ENCODE peak calls at places on chromosome 2, in seven cellular contexts. U is HCT116, L is sigmoid colon, Y is lower leg skin, W is heart right ventricle, A is right lobe of liver, X is heart left ventricle. H is an unnamed sample.

GRCh38 chr2:66433945-66434678 is 813 bp upstream of the MEIS1 start:
- DNase-seq in U (no peak), L (peak), Y (peak), W (peak), A (peak), X (peak), H (peak)

GRCh38 chr2:219509780-219510511 is 4.3 kb upstream of the ASIC4 start:
- DNase-seq in U (no peak), L (peak), Y (no peak), W (peak), A (peak), X (no peak), H (no peak)

GRCh38 chr2:197308635-197309368 is 1.8 kb downstream of the ANKRD44 start:
- DNase-seq in U (no peak), L (no peak), Y (no peak), W (no peak), A (no peak), X (no peak), H (no peak)

GRCh38 chr2:231621051-231621879 is 28.6 kb downstream of the TEX44 start:
- DNase-seq in U (peak), L (peak), Y (peak), W (peak), A (no peak), X (peak), H (no peak)

GRCh38 chr2:128324008-128324896 is 5.6 kb upstream of the HS6ST1 start:
- DNase-seq in U (no peak), L (peak), Y (no peak), W (no peak), A (peak), X (peak), H (peak)

GRCh38 chr2:120497261-120497977 is 151.5 kb downstream of the INHBB start:
- DNase-seq in U (no peak), L (no peak), Y (no peak), W (no peak), A (no peak), X (no peak), H (no peak)

GRCh38 chr2:230793573-230794359 is 71.0 kb upstream of the ITM2C start:
- DNase-seq in U (peak), L (peak), Y (peak), W (peak), A (no peak), X (peak), H (no peak)

GRCh38 chr2:122734756-122735155 is 979.3 kb downstream of the TSN start:
- DNase-seq in U (no peak), L (no peak), Y (no peak), W (no peak), A (no peak), X (no peak), H (no peak)

GRCh38 chr2:128402921-128403670 is 84.4 kb upstream of the HS6ST1 start:
- DNase-seq in U (no peak), L (peak), Y (no peak), W (no peak), A (no peak), X (no peak), H (peak)

GRCh38 chr2:152504618-152505017 is 169.6 kb downstream of the FMNL2 start:
- DNase-seq in U (no peak), L (no peak), Y (no peak), W (no peak), A (no peak), X (no peak), H (no peak)

GRCh38 chr2:199148076-199148845 is 309.5 kb downstream of the SATB2 start:
- DNase-seq in U (no peak), L (no peak), Y (no peak), W (no peak), A (no peak), X (no peak), H (no peak)

GRCh38 chr2:217729426-217730058 is 273.3 kb downstream of the TNS1 start:
- DNase-seq in U (no peak), L (no peak), Y (no peak), W (peak), A (no peak), X (peak), H (no peak)

GRCh38 chr2:46275995-46276394 is 21.2 kb upstream of the EPAS1 start:
- DNase-seq in U (no peak), L (peak), Y (peak), W (peak), A (peak), X (peak), H (peak)

GRCh38 chr2:161063074-161063945 is 96.9 kb upstream of the TANK start:
- DNase-seq in U (peak), L (peak), Y (peak), W (peak), A (peak), X (peak), H (no peak)

GRCh38 chr2:84891355-84892010 is 10.6 kb upstream of the TRABD2A start:
- DNase-seq in U (no peak), L (peak), Y (no peak), W (no peak), A (no peak), X (no peak), H (no peak)

GRCh38 chr2:159960413-159960812 is 102.0 kb downstream of the PLA2R1 start:
- DNase-seq in U (peak), L (no peak), Y (no peak), W (no peak), A (no peak), X (no peak), H (no peak)

GRCh38 chr2:128549094-128549493 is 230.4 kb upstream of the HS6ST1 start:
- DNase-seq in U (no peak), L (peak), Y (no peak), W (no peak), A (no peak), X (no peak), H (no peak)

GRCh38 chr2:113831156-113831555 is 58.7 kb upstream of the ACTR3 start:
- DNase-seq in U (no peak), L (no peak), Y (no peak), W (no peak), A (no peak), X (no peak), H (no peak)

GRCh38 chr2:234951386-234952269 is at the start of gene SH3BP4:
- DNase-seq in U (no peak), L (peak), Y (peak), W (peak), A (peak), X (peak), H (peak)

GRCh38 chr2:147352294-147352693 is 492.5 kb upstream of the ACVR2A start:
- DNase-seq in U (no peak), L (no peak), Y (no peak), W (no peak), A (no peak), X (no peak), H (no peak)

GRCh38 chr2:8750221-8750620 is 68.4 kb downstream of the ID2 start:
- DNase-seq in U (no peak), L (no peak), Y (no peak), W (no peak), A (no peak), X (no peak), H (no peak)

GRCh38 chr2:217947341-217948316 is 55.2 kb downstream of the TNS1 start:
- DNase-seq in U (peak), L (peak), Y (no peak), W (no peak), A (no peak), X (peak), H (peak)

GRCh38 chr2:69729266-69729665 is 12.7 kb upstream of the ANXA4 start:
- DNase-seq in U (no peak), L (no peak), Y (no peak), W (no peak), A (no peak), X (no peak), H (no peak)

GRCh38 chr2:157596992-157597681 is 31.5 kb downstream of the ACVR1C start:
- DNase-seq in U (no peak), L (peak), Y (no peak), W (peak), A (peak), X (peak), H (peak)
- H3K4me3 ChIP-seq in U (no peak), L (no peak), Y (no peak), W (peak), A (peak), X (no peak), H (peak)

DNA sequence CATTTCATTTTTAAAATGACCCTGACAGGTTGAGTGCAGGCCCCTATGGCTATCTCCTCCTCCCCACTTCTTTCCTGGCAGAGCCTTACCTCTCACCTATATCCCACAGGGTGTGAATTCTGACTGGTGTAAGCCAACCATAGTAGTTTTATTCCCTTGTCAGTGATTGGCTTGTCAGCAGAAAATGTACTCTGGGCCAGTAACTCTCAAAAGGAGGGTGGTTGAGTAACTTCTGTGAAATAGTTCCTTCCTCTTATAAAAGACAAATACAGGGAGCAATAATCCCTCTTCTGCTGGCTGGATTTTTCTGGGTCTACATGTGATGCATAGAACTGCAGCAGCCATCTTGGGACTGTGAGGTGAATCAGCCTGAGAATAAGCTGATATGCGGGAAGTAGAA is 83.4 kb downstream of the RAPH1 start:
- DNase-seq in U (no peak), L (no peak), Y (no peak), W (no peak), A (no peak), X (no peak), H (no peak)
- TF ChIP-seq CTCF in U (no peak), L (no peak), Y (no peak), W (no peak), A (no peak), X (no peak), H (no peak)

GRCh38 chr2:102044235-102044920 is 52.6 kb downstream of the IL1R2 start:
- DNase-seq in U (no peak), L (no peak), Y (no peak), W (no peak), A (no peak), X (no peak), H (no peak)

GRCh38 chr2:102045697-102046096 is 53.9 kb downstream of the IL1R2 start:
- DNase-seq in U (no peak), L (no peak), Y (no peak), W (no peak), A (no peak), X (no peak), H (no peak)

GRCh38 chr2:102044967-102045489 is 53.3 kb downstream of the IL1R2 start:
- DNase-seq in U (no peak), L (no peak), Y (no peak), W (no peak), A (no peak), X (no peak), H (no peak)

GRCh38 chr2:102048465-102048864 is 56.7 kb downstream of the IL1R2 start:
- DNase-seq in U (no peak), L (peak), Y (peak), W (no peak), A (no peak), X (no peak), H (no peak)

GRCh38 chr2:102046135-102046901 is 54.6 kb downstream of the IL1R2 start:
- DNase-seq in U (no peak), L (no peak), Y (no peak), W (no peak), A (no peak), X (no peak), H (no peak)
- H3K4me3 ChIP-seq in U (no peak), L (no peak), Y (no peak), W (no peak), A (no peak), X (no peak), H (no peak)

GRCh38 chr2:143383016-143383415 is 253.8 kb downstream of the ARHGAP15 start:
- DNase-seq in U (no peak), L (no peak), Y (no peak), W (no peak), A (no peak), X (no peak), H (no peak)

GRCh38 chr2:143375376-143375880 is 246.2 kb downstream of the ARHGAP15 start:
- DNase-seq in U (no peak), L (no peak), Y (no peak), W (no peak), A (no peak), X (no peak), H (no peak)

GRCh38 chr2:143379955-143380354 is 250.7 kb downstream of the ARHGAP15 start:
- DNase-seq in U (no peak), L (no peak), Y (no peak), W (no peak), A (no peak), X (no peak), H (no peak)
- TF ChIP-seq CTCF in U (no peak), L (no peak), Y (no peak), W (no peak), A (no peak), X (no peak), H (no peak)

GRCh38 chr2:64859208-64860161 is 129.7 kb upstream of the SLC1A4 start:
- DNase-seq in U (peak), L (peak), Y (peak), W (peak), A (peak), X (peak), H (peak)

GRCh38 chr2:64861338-64862000 is 127.7 kb upstream of the SLC1A4 start:
- DNase-seq in U (no peak), L (no peak), Y (no peak), W (no peak), A (no peak), X (no peak), H (no peak)

GRCh38 chr2:64860321-64860751 is 128.9 kb upstream of the SLC1A4 start:
- DNase-seq in U (no peak), L (no peak), Y (no peak), W (no peak), A (no peak), X (no peak), H (no peak)

GRCh38 chr2:64862001-64862397 is 127.2 kb upstream of the SLC1A4 start:
- DNase-seq in U (no peak), L (no peak), Y (no peak), W (no peak), A (no peak), X (no peak), H (no peak)

DNA sequence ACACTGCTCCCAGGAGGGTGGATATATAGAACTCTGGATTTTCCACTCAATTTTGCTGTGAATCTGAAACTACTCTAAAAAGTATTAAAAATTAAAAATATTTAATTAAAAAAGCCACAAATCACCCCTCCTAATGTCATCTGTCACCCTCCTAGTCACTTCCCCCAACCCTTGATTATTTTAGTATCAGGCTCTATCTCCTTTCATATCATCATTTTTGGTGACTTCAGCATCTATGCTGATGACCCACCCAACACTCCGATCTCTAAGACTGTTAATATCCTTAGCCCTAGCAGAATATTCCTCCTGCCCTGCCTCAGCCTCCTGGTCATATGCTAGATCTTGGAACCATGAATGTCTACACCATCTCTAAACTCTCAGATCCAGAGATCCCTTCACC is 128.3 kb upstream of the SLC1A4 start:
- DNase-seq in U (no peak), L (no peak), Y (no peak), W (no peak), A (no peak), X (no peak), H (no peak)
- H3K4me3 ChIP-seq in U (no peak), L (no peak), Y (no peak), W (no peak), A (no peak), X (no peak), H (no peak)

GRCh38 chr2:27086090-27086721 is 366 bp upstream of the KHK start:
- DNase-seq in U (peak), L (peak), Y (peak), W (peak), A (peak), X (peak), H (peak)

GRCh38 chr2:27084297-27085061 is 2.1 kb upstream of the KHK start:
- DNase-seq in U (no peak), L (no peak), Y (no peak), W (no peak), A (no peak), X (no peak), H (no peak)

GRCh38 chr2:27085062-27085669 is 1.4 kb upstream of the KHK start:
- DNase-seq in U (no peak), L (no peak), Y (no peak), W (no peak), A (no peak), X (no peak), H (no peak)

GRCh38 chr2:27086722-27087446 is at the start of gene KHK:
- DNase-seq in U (no peak), L (peak), Y (no peak), W (peak), A (peak), X (peak), H (peak)

GRCh38 chr2:27085670-27086089 is 892 bp upstream of the KHK start:
- DNase-seq in U (no peak), L (peak), Y (peak), W (peak), A (peak), X (peak), H (peak)
- TF ChIP-seq CTCF in U (no peak), L (peak), Y (no peak), W (no peak), A (peak), X (peak), H (peak)